ENCODE peak calls at places on chromosomes 4 and X, in ten cellular contexts. One of them, this sample, is unnamed.

GRCh38 chrX:30141966-30142365 is 73.4 kb upstream of the MAGEB2 start:
- DNase-seq in WERI-Rb-1: peak
- DNase-seq in gastrocnemius medialis: no peak
- DNase-seq in CD4-positive, alpha-beta T cell: no peak
- DNase-seq in AG04449: no peak
- DNase-seq in omental fat pad: no peak
- DNase-seq in uterus: no peak
- DNase-seq in endothelial cell: peak
- DNase-seq in cardiac fibroblast: peak
- DNase-seq in mesothelial cell of epicardium: no peak
- DNase-seq in this sample: peak

GRCh38 chr4:134935320-134935719 is 733.7 kb upstream of the PABPC4L start:
- DNase-seq in cardiac fibroblast: no peak
- DNase-seq in uterus: no peak
- DNase-seq in CD4-positive, alpha-beta T cell: no peak
- DNase-seq in gastrocnemius medialis: no peak
- DNase-seq in WERI-Rb-1: peak
- DNase-seq in omental fat pad: no peak
- DNase-seq in mesothelial cell of epicardium: no peak
- DNase-seq in endothelial cell: peak
- DNase-seq in AG04449: no peak
- DNase-seq in this sample: no peak

GRCh38 chr4:89434364-89434988 is 126.9 kb upstream of the GPRIN3 start:
- DNase-seq in mesothelial cell of epicardium: no peak
- DNase-seq in CD4-positive, alpha-beta T cell: no peak
- DNase-seq in endothelial cell: no peak
- DNase-seq in cardiac fibroblast: peak
- DNase-seq in AG04449: no peak
- DNase-seq in gastrocnemius medialis: no peak
- DNase-seq in WERI-Rb-1: no peak
- DNase-seq in omental fat pad: no peak
- DNase-seq in uterus: no peak
- DNase-seq in this sample: no peak

GRCh38 chr4:140103676-140104075 is 50.3 kb downstream of the MAML3 start:
- DNase-seq in AG04449: no peak
- DNase-seq in gastrocnemius medialis: no peak
- DNase-seq in uterus: no peak
- DNase-seq in CD4-positive, alpha-beta T cell: peak
- DNase-seq in cardiac fibroblast: peak
- DNase-seq in mesothelial cell of epicardium: no peak
- DNase-seq in WERI-Rb-1: no peak
- DNase-seq in omental fat pad: no peak
- DNase-seq in endothelial cell: no peak
- DNase-seq in this sample: peak

GRCh38 chr4:3783691-3784306 is 17.6 kb downstream of the ADRA2C start:
- DNase-seq in gastrocnemius medialis: no peak
- DNase-seq in omental fat pad: no peak
- DNase-seq in CD4-positive, alpha-beta T cell: no peak
- DNase-seq in AG04449: no peak
- DNase-seq in mesothelial cell of epicardium: no peak
- DNase-seq in uterus: no peak
- DNase-seq in WERI-Rb-1: peak
- DNase-seq in endothelial cell: peak
- DNase-seq in cardiac fibroblast: no peak
- DNase-seq in this sample: no peak

GRCh38 chr4:146245246-146245645 is 30.9 kb downstream of the REELD1 start:
- DNase-seq in omental fat pad: no peak
- DNase-seq in CD4-positive, alpha-beta T cell: no peak
- DNase-seq in WERI-Rb-1: no peak
- DNase-seq in gastrocnemius medialis: no peak
- DNase-seq in uterus: no peak
- DNase-seq in mesothelial cell of epicardium: no peak
- DNase-seq in endothelial cell: no peak
- DNase-seq in AG04449: no peak
- DNase-seq in cardiac fibroblast: no peak
- DNase-seq in this sample: no peak

GRCh38 chr4:94412019-94413017 is 39.4 kb upstream of the PDLIM5 start:
- DNase-seq in WERI-Rb-1: no peak
- DNase-seq in uterus: no peak
- DNase-seq in gastrocnemius medialis: no peak
- DNase-seq in endothelial cell: no peak
- DNase-seq in mesothelial cell of epicardium: no peak
- DNase-seq in omental fat pad: no peak
- DNase-seq in CD4-positive, alpha-beta T cell: no peak
- DNase-seq in cardiac fibroblast: peak
- DNase-seq in AG04449: no peak
- DNase-seq in this sample: no peak

GRCh38 chrX:12779534-12779933 is 11.7 kb upstream of the PRPS2 start:
- DNase-seq in endothelial cell: no peak
- DNase-seq in cardiac fibroblast: peak
- DNase-seq in omental fat pad: no peak
- DNase-seq in AG04449: no peak
- DNase-seq in mesothelial cell of epicardium: no peak
- DNase-seq in gastrocnemius medialis: no peak
- DNase-seq in uterus: no peak
- DNase-seq in CD4-positive, alpha-beta T cell: no peak
- DNase-seq in WERI-Rb-1: no peak
- DNase-seq in this sample: peak

GRCh38 chrX:49178537-49178936 is 6.8 kb downstream of the PLP2 start:
- DNase-seq in uterus: no peak
- DNase-seq in mesothelial cell of epicardium: no peak
- DNase-seq in AG04449: no peak
- DNase-seq in endothelial cell: no peak
- DNase-seq in CD4-positive, alpha-beta T cell: no peak
- DNase-seq in gastrocnemius medialis: no peak
- DNase-seq in omental fat pad: no peak
- DNase-seq in WERI-Rb-1: no peak
- DNase-seq in cardiac fibroblast: no peak
- DNase-seq in this sample: no peak

GRCh38 chrX:49177873-49178480 is 6.3 kb downstream of the PLP2 start:
- DNase-seq in gastrocnemius medialis: peak
- DNase-seq in omental fat pad: no peak
- DNase-seq in mesothelial cell of epicardium: no peak
- DNase-seq in endothelial cell: no peak
- DNase-seq in AG04449: no peak
- DNase-seq in CD4-positive, alpha-beta T cell: no peak
- DNase-seq in cardiac fibroblast: no peak
- DNase-seq in WERI-Rb-1: no peak
- DNase-seq in uterus: no peak
- DNase-seq in this sample: no peak

GRCh38 chrX:49177338-49177833 is 5.7 kb downstream of the PLP2 start:
- DNase-seq in uterus: no peak
- DNase-seq in cardiac fibroblast: no peak
- DNase-seq in CD4-positive, alpha-beta T cell: no peak
- DNase-seq in WERI-Rb-1: peak
- DNase-seq in endothelial cell: no peak
- DNase-seq in AG04449: no peak
- DNase-seq in omental fat pad: no peak
- DNase-seq in mesothelial cell of epicardium: no peak
- DNase-seq in gastrocnemius medialis: peak
- DNase-seq in this sample: no peak

GRCh38 chrX:49176421-49177326 is 5.0 kb downstream of the PLP2 start:
- DNase-seq in mesothelial cell of epicardium: no peak
- DNase-seq in endothelial cell: no peak
- DNase-seq in WERI-Rb-1: peak
- DNase-seq in gastrocnemius medialis: no peak
- DNase-seq in uterus: no peak
- DNase-seq in omental fat pad: no peak
- DNase-seq in cardiac fibroblast: no peak
- DNase-seq in CD4-positive, alpha-beta T cell: no peak
- DNase-seq in AG04449: no peak
- DNase-seq in this sample: peak

DNA sequence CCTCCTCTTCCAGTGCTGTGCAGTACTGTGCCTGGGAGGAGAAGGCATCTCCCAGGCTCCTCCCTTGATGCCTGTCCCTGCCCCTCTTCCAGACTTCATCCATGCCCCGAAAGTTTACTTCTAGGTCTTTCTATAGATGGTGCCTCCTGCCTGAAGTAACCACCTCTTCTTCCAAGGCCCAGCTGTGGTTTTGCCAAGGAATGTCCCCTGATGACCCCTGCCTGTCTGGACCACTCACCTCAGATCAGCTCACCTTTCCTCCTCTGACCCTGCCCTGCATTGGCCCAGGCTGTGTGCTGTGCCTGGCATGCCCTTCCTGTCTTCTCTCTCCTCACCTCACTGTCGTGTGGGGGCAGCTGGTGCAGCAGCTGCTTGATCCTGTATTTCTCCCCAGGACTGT is 6.8 kb downstream of the PRICKLE3 start:
- DNase-seq in CD4-positive, alpha-beta T cell: no peak
- DNase-seq in gastrocnemius medialis: no peak
- DNase-seq in cardiac fibroblast: no peak
- DNase-seq in mesothelial cell of epicardium: no peak
- DNase-seq in uterus: no peak
- DNase-seq in AG04449: no peak
- DNase-seq in omental fat pad: no peak
- DNase-seq in WERI-Rb-1: no peak
- DNase-seq in endothelial cell: no peak
- DNase-seq in this sample: no peak
- TF ChIP-seq CTCF in CD4-positive, alpha-beta T cell: no peak
- TF ChIP-seq CTCF in gastrocnemius medialis: no peak
- TF ChIP-seq CTCF in cardiac fibroblast: no peak
- TF ChIP-seq CTCF in mesothelial cell of epicardium: no peak
- TF ChIP-seq CTCF in uterus: no peak
- TF ChIP-seq CTCF in AG04449: no peak
- TF ChIP-seq CTCF in omental fat pad: no peak
- TF ChIP-seq CTCF in WERI-Rb-1: no peak
- TF ChIP-seq CTCF in endothelial cell: no peak
- TF ChIP-seq CTCF in this sample: no peak

GRCh38 chr4:46886711-46887110 is 22.3 kb downstream of the COX7B2 start:
- DNase-seq in gastrocnemius medialis: no peak
- DNase-seq in AG04449: no peak
- DNase-seq in endothelial cell: no peak
- DNase-seq in cardiac fibroblast: peak
- DNase-seq in WERI-Rb-1: no peak
- DNase-seq in CD4-positive, alpha-beta T cell: no peak
- DNase-seq in omental fat pad: no peak
- DNase-seq in uterus: no peak
- DNase-seq in mesothelial cell of epicardium: no peak
- DNase-seq in this sample: no peak
- TF ChIP-seq CTCF in gastrocnemius medialis: no peak
- TF ChIP-seq CTCF in AG04449: no peak
- TF ChIP-seq CTCF in endothelial cell: no peak
- TF ChIP-seq CTCF in cardiac fibroblast: peak
- TF ChIP-seq CTCF in WERI-Rb-1: peak
- TF ChIP-seq CTCF in CD4-positive, alpha-beta T cell: no peak
- TF ChIP-seq CTCF in omental fat pad: no peak
- TF ChIP-seq CTCF in uterus: no peak
- TF ChIP-seq CTCF in mesothelial cell of epicardium: peak
- TF ChIP-seq CTCF in this sample: no peak

DNA sequence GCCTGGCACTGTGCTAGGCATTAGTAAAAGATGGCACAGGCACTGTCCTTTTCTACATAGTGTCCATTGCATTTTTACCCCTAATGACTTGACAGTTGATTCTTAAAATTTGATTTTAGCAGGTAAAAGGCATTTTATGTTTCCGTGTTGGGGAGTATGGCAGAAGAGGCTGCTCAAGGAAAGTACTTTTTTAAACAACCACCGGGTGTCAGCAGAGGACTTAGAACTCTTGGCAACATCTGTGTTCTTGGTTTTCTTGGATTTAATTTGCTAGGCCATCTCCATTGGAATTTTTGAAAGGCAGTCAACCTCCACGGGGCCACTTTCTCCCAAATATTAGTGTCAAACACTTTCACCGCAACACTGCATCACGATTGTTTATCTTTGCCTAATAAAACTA is 102.9 kb downstream of the TSPAN7 start:
- DNase-seq in WERI-Rb-1: no peak
- DNase-seq in AG04449: peak
- DNase-seq in endothelial cell: peak
- DNase-seq in mesothelial cell of epicardium: no peak
- DNase-seq in cardiac fibroblast: peak
- DNase-seq in CD4-positive, alpha-beta T cell: no peak
- DNase-seq in gastrocnemius medialis: no peak
- DNase-seq in omental fat pad: no peak
- DNase-seq in uterus: no peak
- DNase-seq in this sample: no peak
- TF ChIP-seq CTCF in WERI-Rb-1: peak
- TF ChIP-seq CTCF in AG04449: peak
- TF ChIP-seq CTCF in endothelial cell: no peak
- TF ChIP-seq CTCF in mesothelial cell of epicardium: no peak
- TF ChIP-seq CTCF in cardiac fibroblast: peak
- TF ChIP-seq CTCF in CD4-positive, alpha-beta T cell: no peak
- TF ChIP-seq CTCF in gastrocnemius medialis: peak
- TF ChIP-seq CTCF in omental fat pad: no peak
- TF ChIP-seq CTCF in uterus: peak
- TF ChIP-seq CTCF in this sample: peak

GRCh38 chr4:6714954-6715353 is 1.0 kb upstream of the BLOC1S4 start:
- DNase-seq in AG04449: no peak
- DNase-seq in CD4-positive, alpha-beta T cell: no peak
- DNase-seq in omental fat pad: no peak
- DNase-seq in uterus: no peak
- DNase-seq in endothelial cell: no peak
- DNase-seq in mesothelial cell of epicardium: no peak
- DNase-seq in cardiac fibroblast: no peak
- DNase-seq in WERI-Rb-1: no peak
- DNase-seq in gastrocnemius medialis: no peak
- DNase-seq in this sample: no peak

GRCh38 chr4:6716958-6717655 is 1.1 kb downstream of the BLOC1S4 start:
- DNase-seq in mesothelial cell of epicardium: no peak
- DNase-seq in omental fat pad: no peak
- DNase-seq in AG04449: no peak
- DNase-seq in endothelial cell: no peak
- DNase-seq in WERI-Rb-1: no peak
- DNase-seq in cardiac fibroblast: no peak
- DNase-seq in CD4-positive, alpha-beta T cell: no peak
- DNase-seq in uterus: no peak
- DNase-seq in gastrocnemius medialis: no peak
- DNase-seq in this sample: no peak

GRCh38 chr4:6715704-6716017 is 313 bp upstream of the BLOC1S4 start:
- DNase-seq in AG04449: no peak
- DNase-seq in omental fat pad: no peak
- DNase-seq in endothelial cell: no peak
- DNase-seq in CD4-positive, alpha-beta T cell: no peak
- DNase-seq in uterus: no peak
- DNase-seq in WERI-Rb-1: no peak
- DNase-seq in mesothelial cell of epicardium: no peak
- DNase-seq in gastrocnemius medialis: no peak
- DNase-seq in cardiac fibroblast: no peak
- DNase-seq in this sample: no peak

GRCh38 chr4:6718932-6719610 is 3.1 kb downstream of the BLOC1S4 start:
- DNase-seq in WERI-Rb-1: no peak
- DNase-seq in mesothelial cell of epicardium: no peak
- DNase-seq in gastrocnemius medialis: no peak
- DNase-seq in endothelial cell: no peak
- DNase-seq in uterus: no peak
- DNase-seq in cardiac fibroblast: no peak
- DNase-seq in AG04449: no peak
- DNase-seq in omental fat pad: no peak
- DNase-seq in CD4-positive, alpha-beta T cell: no peak
- DNase-seq in this sample: no peak

DNA sequence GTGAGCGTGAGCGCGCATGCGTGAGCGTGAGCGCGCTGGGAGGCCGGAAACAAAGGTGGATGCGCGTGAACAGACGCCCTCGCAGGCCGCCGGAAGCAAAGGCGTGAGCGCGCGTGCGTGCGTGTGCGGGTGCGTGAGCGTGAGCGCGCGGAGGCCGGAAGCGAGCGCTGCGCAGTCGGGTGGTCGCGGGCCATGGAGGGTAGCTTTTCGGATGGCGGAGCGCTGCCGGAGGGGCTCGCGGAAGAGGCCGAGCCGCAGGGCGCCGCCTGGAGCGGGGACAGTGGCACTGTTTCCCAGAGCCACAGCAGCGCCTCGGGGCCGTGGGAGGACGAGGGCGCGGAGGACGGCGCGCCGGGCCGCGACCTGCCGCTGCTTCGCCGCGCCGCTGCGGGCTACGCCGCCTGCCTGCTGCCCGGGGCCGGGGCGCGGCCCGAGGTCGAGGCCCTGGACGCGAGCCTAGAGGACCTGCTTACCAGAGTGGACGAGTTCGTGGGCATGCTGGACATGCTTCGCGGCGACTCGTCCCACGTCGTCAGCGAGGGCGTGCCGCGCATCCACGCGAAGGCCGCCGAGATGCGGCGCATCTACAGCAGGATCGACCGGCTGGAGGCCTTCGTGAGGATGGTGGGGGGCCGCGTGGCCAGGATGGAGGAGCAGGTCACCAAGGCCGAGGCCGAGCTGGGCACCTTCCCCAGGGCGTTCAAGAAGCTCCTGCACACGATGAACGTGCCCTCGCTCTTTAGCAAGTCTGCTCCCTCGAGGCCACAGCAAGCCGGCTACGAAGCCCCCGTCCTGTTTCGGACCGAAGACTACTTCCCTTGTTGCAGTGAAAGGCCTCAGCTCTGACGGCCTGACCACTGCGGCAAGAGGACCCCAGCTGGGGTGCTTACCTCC is at the start of gene BLOC1S4:
- DNase-seq in WERI-Rb-1: peak
- DNase-seq in CD4-positive, alpha-beta T cell: peak
- DNase-seq in uterus: peak
- DNase-seq in cardiac fibroblast: peak
- DNase-seq in endothelial cell: peak
- DNase-seq in omental fat pad: peak
- DNase-seq in AG04449: no peak
- DNase-seq in gastrocnemius medialis: peak
- DNase-seq in mesothelial cell of epicardium: peak
- DNase-seq in this sample: peak
- TF ChIP-seq CTCF in WERI-Rb-1: no peak
- TF ChIP-seq CTCF in CD4-positive, alpha-beta T cell: no peak
- TF ChIP-seq CTCF in uterus: peak
- TF ChIP-seq CTCF in cardiac fibroblast: no peak
- TF ChIP-seq CTCF in endothelial cell: no peak
- TF ChIP-seq CTCF in omental fat pad: no peak
- TF ChIP-seq CTCF in AG04449: peak
- TF ChIP-seq CTCF in gastrocnemius medialis: no peak
- TF ChIP-seq CTCF in mesothelial cell of epicardium: no peak
- TF ChIP-seq CTCF in this sample: peak